ENCODE peak calls at places on chromosomes 5 and 9, in four cellular contexts. One of them, this sample, is unnamed.

GRCh38 chr5:13252701-13253100 is 691.8 kb downstream of the DNAH5 start:
- DNase-seq in Calu3: no peak
- DNase-seq in breast epithelium: no peak
- DNase-seq in epithelial cell of esophagus: no peak
- DNase-seq in this sample: no peak

GRCh38 chr9:108963459-108964143 is 29.4 kb downstream of the ABITRAM start:
- DNase-seq in Calu3: no peak
- DNase-seq in breast epithelium: peak
- DNase-seq in epithelial cell of esophagus: no peak
- DNase-seq in this sample: no peak

GRCh38 chr5:139955616-139956283 is 87.3 kb downstream of the NRG2 start:
- DNase-seq in Calu3: no peak
- DNase-seq in breast epithelium: no peak
- DNase-seq in epithelial cell of esophagus: no peak
- DNase-seq in this sample: no peak

GRCh38 chr9:95110956-95111525 is 206.5 kb downstream of the FANCC start:
- DNase-seq in Calu3: no peak
- DNase-seq in breast epithelium: no peak
- DNase-seq in epithelial cell of esophagus: no peak
- DNase-seq in this sample: no peak

GRCh38 chr9:114864471-114864870 is 58.6 kb upstream of the TNFSF15 start:
- DNase-seq in Calu3: no peak
- DNase-seq in breast epithelium: no peak
- DNase-seq in epithelial cell of esophagus: no peak
- DNase-seq in this sample: no peak

GRCh38 chr9:21817176-21817575 is 14.7 kb downstream of the MTAP start:
- DNase-seq in Calu3: no peak
- DNase-seq in breast epithelium: no peak
- DNase-seq in epithelial cell of esophagus: peak
- DNase-seq in this sample: no peak

GRCh38 chr9:114893221-114893620 is 37.2 kb downstream of the TNFSF8 start:
- DNase-seq in Calu3: no peak
- DNase-seq in breast epithelium: no peak
- DNase-seq in epithelial cell of esophagus: no peak
- DNase-seq in this sample: no peak

GRCh38 chr9:109329274-109330258 is 8.7 kb upstream of the EPB41L4B start:
- DNase-seq in Calu3: peak
- DNase-seq in breast epithelium: peak
- DNase-seq in epithelial cell of esophagus: peak
- DNase-seq in this sample: no peak

GRCh38 chr5:14097998-14098471 is 45.1 kb upstream of the TRIO start:
- DNase-seq in Calu3: no peak
- DNase-seq in breast epithelium: no peak
- DNase-seq in epithelial cell of esophagus: no peak
- DNase-seq in this sample: no peak

GRCh38 chr9:119707228-119707627 is 338.0 kb upstream of the BRINP1 start:
- DNase-seq in Calu3: no peak
- DNase-seq in breast epithelium: no peak
- DNase-seq in epithelial cell of esophagus: no peak
- DNase-seq in this sample: no peak

GRCh38 chr5:68953151-68953884 is 140.5 kb upstream of the SLC30A5 start:
- DNase-seq in Calu3: no peak
- DNase-seq in breast epithelium: no peak
- DNase-seq in epithelial cell of esophagus: no peak
- DNase-seq in this sample: no peak

GRCh38 chr5:72572236-72572765 is 65.1 kb upstream of the ZNF366 start:
- DNase-seq in Calu3: no peak
- DNase-seq in breast epithelium: no peak
- DNase-seq in epithelial cell of esophagus: peak
- DNase-seq in this sample: no peak

GRCh38 chr5:17727212-17727611 is 93.0 kb downstream of the TAF11L14 start:
- DNase-seq in Calu3: no peak
- DNase-seq in breast epithelium: no peak
- DNase-seq in epithelial cell of esophagus: no peak
- DNase-seq in this sample: no peak

GRCh38 chr5:80438739-80439138 is 30.9 kb downstream of the ZFYVE16 start:
- DNase-seq in Calu3: no peak
- DNase-seq in breast epithelium: no peak
- DNase-seq in epithelial cell of esophagus: no peak
- DNase-seq in this sample: no peak

GRCh38 chr9:69380811-69381210 is 55.8 kb downstream of the ENTREP1 start:
- DNase-seq in Calu3: no peak
- DNase-seq in breast epithelium: no peak
- DNase-seq in epithelial cell of esophagus: peak
- DNase-seq in this sample: no peak

GRCh38 chr9:131382850-131383729 is 10.8 kb upstream of the PRRC2B start:
- DNase-seq in Calu3: no peak
- DNase-seq in breast epithelium: no peak
- DNase-seq in epithelial cell of esophagus: peak
- DNase-seq in this sample: no peak

GRCh38 chr9:70165006-70165602 is 93.7 kb upstream of the SMC5 start:
- DNase-seq in Calu3: no peak
- DNase-seq in breast epithelium: no peak
- DNase-seq in epithelial cell of esophagus: peak
- DNase-seq in this sample: no peak

GRCh38 chr9:109286571-109286977 is 34.3 kb downstream of the EPB41L4B start:
- DNase-seq in Calu3: no peak
- DNase-seq in breast epithelium: no peak
- DNase-seq in epithelial cell of esophagus: peak
- DNase-seq in this sample: no peak

GRCh38 chr9:79603222-79603925 is 31.6 kb downstream of the TLE4 start:
- DNase-seq in Calu3: no peak
- DNase-seq in breast epithelium: no peak
- DNase-seq in epithelial cell of esophagus: no peak
- DNase-seq in this sample: no peak

GRCh38 chr5:143494595-143494994 is 91.1 kb upstream of the NR3C1 start:
- DNase-seq in Calu3: no peak
- DNase-seq in breast epithelium: no peak
- DNase-seq in epithelial cell of esophagus: peak
- DNase-seq in this sample: no peak

GRCh38 chr9:129166962-129167557 is 11.0 kb downstream of the IER5L start:
- DNase-seq in Calu3: peak
- DNase-seq in breast epithelium: peak
- DNase-seq in epithelial cell of esophagus: peak
- DNase-seq in this sample: no peak

GRCh38 chr9:128337972-128338371 is 2.4 kb upstream of the SLC27A4 start:
- DNase-seq in Calu3: no peak
- DNase-seq in breast epithelium: no peak
- DNase-seq in epithelial cell of esophagus: no peak
- DNase-seq in this sample: no peak

GRCh38 chr5:54018438-54018837 is 291.9 kb downstream of the ARL15 start:
- DNase-seq in Calu3: no peak
- DNase-seq in breast epithelium: no peak
- DNase-seq in epithelial cell of esophagus: no peak
- DNase-seq in this sample: no peak

GRCh38 chr9:72598639-72599038 is 77.2 kb downstream of the TMC1 start:
- DNase-seq in Calu3: no peak
- DNase-seq in breast epithelium: no peak
- DNase-seq in epithelial cell of esophagus: no peak
- DNase-seq in this sample: no peak

GRCh38 chr5:84113246-84114118 is 271.2 kb downstream of the EDIL3 start:
- DNase-seq in Calu3: peak
- DNase-seq in breast epithelium: no peak
- DNase-seq in epithelial cell of esophagus: peak
- DNase-seq in this sample: no peak

GRCh38 chr9:133515615-133516255 is 9.0 kb downstream of the MYMK start:
- DNase-seq in Calu3: no peak
- DNase-seq in breast epithelium: no peak
- DNase-seq in epithelial cell of esophagus: no peak
- DNase-seq in this sample: no peak

GRCh38 chr5:16536246-16536645 is 70.6 kb upstream of the ZNF622 start:
- DNase-seq in Calu3: peak
- DNase-seq in breast epithelium: no peak
- DNase-seq in epithelial cell of esophagus: peak
- DNase-seq in this sample: no peak

GRCh38 chr9:111036068-111036789 is 2.0 kb downstream of the LPAR1 start:
- DNase-seq in Calu3: peak
- DNase-seq in breast epithelium: peak
- DNase-seq in epithelial cell of esophagus: peak
- DNase-seq in this sample: no peak
- TF ChIP-seq CTCF in Calu3: peak
- TF ChIP-seq CTCF in breast epithelium: peak
- TF ChIP-seq CTCF in epithelial cell of esophagus: peak
- TF ChIP-seq CTCF in this sample: no peak

GRCh38 chr5:65760504-65761275 is 38.7 kb downstream of the NLN start:
- DNase-seq in Calu3: peak
- DNase-seq in breast epithelium: no peak
- DNase-seq in epithelial cell of esophagus: peak
- DNase-seq in this sample: no peak
- TF ChIP-seq CTCF in Calu3: no peak
- TF ChIP-seq CTCF in breast epithelium: no peak
- TF ChIP-seq CTCF in epithelial cell of esophagus: peak
- TF ChIP-seq CTCF in this sample: no peak

GRCh38 chr5:151465476-151465875 is 18.1 kb downstream of the SLC36A1 start:
- DNase-seq in Calu3: no peak
- DNase-seq in breast epithelium: no peak
- DNase-seq in epithelial cell of esophagus: no peak
- DNase-seq in this sample: no peak
- TF ChIP-seq CTCF in Calu3: no peak
- TF ChIP-seq CTCF in breast epithelium: no peak
- TF ChIP-seq CTCF in epithelial cell of esophagus: no peak
- TF ChIP-seq CTCF in this sample: no peak

DNA sequence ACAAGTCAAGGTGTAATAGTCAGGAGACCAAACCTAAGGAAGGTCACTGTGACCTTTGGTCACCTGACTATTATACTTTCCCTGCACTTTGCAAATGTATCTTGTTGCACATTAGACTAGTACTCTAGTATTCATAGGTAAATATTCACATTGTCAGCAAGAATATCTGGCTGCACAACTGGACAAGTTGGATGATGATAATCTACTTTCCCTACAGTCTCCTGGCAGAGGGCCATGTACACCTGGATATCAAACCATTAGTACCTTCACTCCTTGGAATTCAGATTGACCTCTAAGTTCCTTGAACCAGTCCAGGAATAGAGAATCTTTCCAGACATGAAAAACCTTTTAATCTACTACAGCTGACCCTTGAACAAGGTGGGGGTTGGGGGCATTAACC is 344.8 kb downstream of the DEPDC1B start:
- DNase-seq in Calu3: no peak
- DNase-seq in breast epithelium: no peak
- DNase-seq in epithelial cell of esophagus: no peak
- DNase-seq in this sample: no peak
- TF ChIP-seq CTCF in Calu3: no peak
- TF ChIP-seq CTCF in breast epithelium: no peak
- TF ChIP-seq CTCF in epithelial cell of esophagus: no peak
- TF ChIP-seq CTCF in this sample: no peak

DNA sequence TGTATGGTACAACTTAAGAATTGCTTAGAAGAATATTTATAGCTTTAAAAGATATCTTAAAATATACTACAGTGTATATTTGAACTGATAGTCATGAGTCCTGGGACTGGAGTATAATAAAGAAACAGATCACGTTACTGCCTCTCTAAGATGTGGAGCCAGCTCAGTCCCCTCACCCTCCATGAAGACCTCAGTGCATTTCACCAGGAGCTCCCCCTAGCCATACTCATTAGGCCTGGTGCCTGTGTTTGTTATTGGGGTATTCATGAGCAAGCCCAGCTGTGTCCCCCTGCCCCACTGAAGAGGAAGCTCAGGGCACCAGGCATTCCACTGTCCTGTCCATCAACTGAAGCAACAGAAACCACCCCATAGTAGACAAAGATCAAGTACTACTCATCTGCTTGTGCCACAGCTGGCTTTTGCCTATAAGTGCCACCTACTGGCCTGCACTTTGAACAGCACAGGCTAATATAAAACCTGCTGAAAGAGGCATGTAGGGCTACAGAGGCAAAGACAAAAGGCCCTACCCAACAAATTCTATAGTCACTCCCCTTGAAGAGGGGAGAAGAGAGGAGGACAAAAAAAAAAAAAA is 850.2 kb upstream of the NUDT12 start:
- DNase-seq in Calu3: peak
- DNase-seq in breast epithelium: no peak
- DNase-seq in epithelial cell of esophagus: peak
- DNase-seq in this sample: no peak
- TF ChIP-seq CTCF in Calu3: peak
- TF ChIP-seq CTCF in breast epithelium: no peak
- TF ChIP-seq CTCF in epithelial cell of esophagus: peak
- TF ChIP-seq CTCF in this sample: no peak

GRCh38 chr5:95880081-95880926 is 57.8 kb upstream of the GLRX start:
- DNase-seq in Calu3: no peak
- DNase-seq in breast epithelium: no peak
- DNase-seq in epithelial cell of esophagus: no peak
- DNase-seq in this sample: no peak

GRCh38 chr5:95879661-95880060 is 57.1 kb upstream of the GLRX start:
- DNase-seq in Calu3: no peak
- DNase-seq in breast epithelium: no peak
- DNase-seq in epithelial cell of esophagus: no peak
- DNase-seq in this sample: no peak

GRCh38 chr5:95883185-95884020 is 60.9 kb upstream of the GLRX start:
- DNase-seq in Calu3: no peak
- DNase-seq in breast epithelium: no peak
- DNase-seq in epithelial cell of esophagus: peak
- DNase-seq in this sample: no peak

GRCh38 chr5:95884021-95884333 is 61.5 kb upstream of the GLRX start:
- DNase-seq in Calu3: no peak
- DNase-seq in breast epithelium: no peak
- DNase-seq in epithelial cell of esophagus: peak
- DNase-seq in this sample: no peak

DNA sequence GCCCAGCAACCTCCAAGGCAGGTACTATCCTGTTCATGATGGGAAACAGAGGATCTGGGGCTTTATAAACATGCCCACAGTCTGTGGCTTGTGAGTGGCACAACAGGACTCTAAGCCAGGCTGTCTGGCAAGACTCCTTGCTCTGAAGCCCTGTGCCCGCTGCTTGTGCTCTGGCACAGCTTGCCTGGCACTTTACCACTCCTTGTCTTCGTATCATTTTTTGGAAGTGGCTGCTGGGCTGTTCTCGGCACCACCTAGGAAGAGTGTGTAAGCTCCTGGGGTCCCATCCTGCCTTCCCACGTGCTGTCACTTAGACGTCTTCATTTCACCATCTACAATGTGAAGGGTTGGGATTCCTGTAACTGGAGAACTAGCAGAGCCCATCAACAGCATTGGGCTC is 59.3 kb upstream of the GLRX start:
- DNase-seq in Calu3: no peak
- DNase-seq in breast epithelium: no peak
- DNase-seq in epithelial cell of esophagus: peak
- DNase-seq in this sample: no peak
- TF ChIP-seq CTCF in Calu3: no peak
- TF ChIP-seq CTCF in breast epithelium: no peak
- TF ChIP-seq CTCF in epithelial cell of esophagus: no peak
- TF ChIP-seq CTCF in this sample: no peak

GRCh38 chr5:106699198-106699597 is 971.5 kb downstream of the EFNA5 start:
- DNase-seq in Calu3: no peak
- DNase-seq in breast epithelium: no peak
- DNase-seq in epithelial cell of esophagus: no peak
- DNase-seq in this sample: no peak
- TF ChIP-seq CTCF in Calu3: no peak
- TF ChIP-seq CTCF in breast epithelium: no peak
- TF ChIP-seq CTCF in epithelial cell of esophagus: peak
- TF ChIP-seq CTCF in this sample: no peak